ENCODE peak calls at places on chromosomes 1 and 21, in nine cellular contexts. N is NT2/D1; D is tibial nerve; W is iPS DF 6.9; I is fibroblast of lung; P is lower lobe of right lung; V is mesendoderm; J is stomach; Q is CD8-positive, alpha-beta T cell. U is an unnamed sample.
A peak's percentile ranks its signal among the peaks of the same experiment; 100 is the strongest.

GRCh38 chr1:24390924-24391782 is 22.4 kb downstream of the STPG1 start:
- DNase-seq in N (peak; percentile 87), D (peak; percentile 58), W (peak; percentile 50), I (peak; percentile 90), P (peak; percentile 80), V (peak; percentile 79), J (peak; percentile 77), Q (peak; percentile 68), U (peak; percentile 66)

GRCh38 chr1:41515131-41515678 is 30.7 kb upstream of the EDN2 start:
- DNase-seq in N (no peak), D (no peak), W (no peak), I (no peak), P (no peak), V (peak; percentile 45), J (peak; percentile 82), Q (no peak), U (no peak)

GRCh38 chr1:68449901-68450300 is at the start of gene RPE65:
- DNase-seq in N (no peak), D (no peak), W (no peak), I (peak; percentile 43), P (no peak), V (no peak), J (no peak), Q (no peak), U (peak; percentile 62)

GRCh38 chr1:22600071-22600816 is 36.2 kb upstream of the C1QA start:
- DNase-seq in N (no peak), D (no peak), W (no peak), I (no peak), P (no peak), V (no peak), J (no peak), Q (no peak), U (no peak)

GRCh38 chr1:224168859-224169380 is 14.1 kb upstream of the DEGS1 start:
- DNase-seq in N (no peak), D (no peak), W (no peak), I (peak; percentile 95), P (no peak), V (no peak), J (no peak), Q (peak; percentile 13), U (no peak)

GRCh38 chr21:41630249-41630648 is 122.3 kb upstream of the TMPRSS2 start:
- DNase-seq in N (no peak), D (no peak), W (no peak), I (peak; percentile 96), P (no peak), V (no peak), J (no peak), Q (no peak), U (no peak)

GRCh38 chr21:43864313-43864805 is 664 bp upstream of the AGPAT3 start:
- DNase-seq in N (no peak), D (no peak), W (no peak), I (peak; percentile 31), P (peak; percentile 79), V (peak; percentile 34), J (peak; percentile 79), Q (peak; percentile 27), U (peak; percentile 52)

GRCh38 chr1:114153621-114154145 is at the start of gene SYT6:
- DNase-seq in N (no peak), D (no peak), W (no peak), I (no peak), P (no peak), V (peak; percentile 52), J (no peak), Q (peak; percentile 7), U (no peak)

GRCh38 chr1:93906480-93906879 is 2.8 kb downstream of the GCLM start:
- DNase-seq in N (no peak), D (no peak), W (no peak), I (no peak), P (no peak), V (no peak), J (no peak), Q (no peak), U (no peak)
- H3K4me1 ChIP-seq in N (peaks cover 2% of the 10 kb centered on the region), D (peaks cover 9% of the 10 kb centered on the region), W (no peaks in the 10 kb centered on the region), I (peaks cover 3% of the 10 kb centered on the region), P (peaks cover 23% of the 10 kb centered on the region), V (no peaks in the 10 kb centered on the region), J (no peaks in the 10 kb centered on the region), Q (peaks cover 12% of the 10 kb centered on the region), U (peaks cover 6% of the 10 kb centered on the region)

GRCh38 chr1:204600203-204600602 is 84.0 kb downstream of the MDM4 start:
- DNase-seq in N (no peak), D (no peak), W (no peak), I (no peak), P (no peak), V (no peak), J (no peak), Q (no peak), U (no peak)

GRCh38 chr1:204600968-204601367 is 84.6 kb downstream of the LRRN2 start:
- DNase-seq in N (no peak), D (no peak), W (no peak), I (no peak), P (no peak), V (no peak), J (no peak), Q (no peak), U (no peak)

GRCh38 chr1:204605791-204606190 is 79.7 kb downstream of the LRRN2 start:
- DNase-seq in N (no peak), D (no peak), W (no peak), I (no peak), P (no peak), V (no peak), J (no peak), Q (no peak), U (no peak)

GRCh38 chr1:204601979-204602653 is 83.4 kb downstream of the LRRN2 start:
- DNase-seq in N (no peak), D (no peak), W (no peak), I (no peak), P (no peak), V (no peak), J (no peak), Q (no peak), U (no peak)

DNA sequence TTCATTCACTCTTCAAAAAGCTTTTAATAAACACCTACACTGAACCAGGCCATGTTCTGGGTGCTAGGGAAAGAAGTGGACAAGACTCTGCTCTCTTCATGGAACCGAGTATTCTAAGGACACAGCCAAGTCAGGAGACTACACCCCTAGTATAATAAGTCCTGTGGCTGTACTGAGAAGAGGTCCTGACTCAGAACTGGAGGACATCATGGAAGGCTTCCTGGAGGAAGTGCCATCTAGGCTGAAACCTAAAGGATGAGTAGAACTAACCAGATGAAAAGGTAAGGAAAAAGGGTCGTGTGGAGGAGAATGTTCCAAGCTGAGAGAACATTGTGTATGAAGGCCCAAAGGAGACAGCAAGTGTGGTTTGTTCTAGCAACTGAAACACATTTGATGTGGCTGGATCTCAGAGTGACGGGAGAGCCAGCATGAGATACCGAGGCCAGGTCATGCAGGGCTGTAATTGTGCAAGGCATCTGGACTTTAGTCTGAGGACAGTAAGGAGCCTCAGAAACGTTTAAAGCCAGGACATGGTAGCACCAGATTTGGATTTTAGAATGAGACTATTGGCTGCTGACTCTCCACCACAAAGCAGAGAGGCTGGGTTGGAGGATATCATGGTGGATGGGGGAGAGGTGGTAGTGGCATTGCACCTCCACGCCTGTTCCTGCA is 82.5 kb downstream of the LRRN2 start:
- DNase-seq in N (no peak), D (no peak), W (no peak), I (no peak), P (no peak), V (no peak), J (no peak), Q (no peak), U (no peak)
- H3K4me3 ChIP-seq in N (no peak overlapping the region), D (no peak overlapping the region), W (no peak overlapping the region), I (no peak overlapping the region), P (no peak overlapping the region), V (no peak overlapping the region), J (no peak overlapping the region), Q (no peak overlapping the region), U (no peak overlapping the region)

GRCh38 chr1:156623946-156624813 is 5.0 kb downstream of the HAPLN2 start:
- DNase-seq in N (peak; percentile 81), D (no peak), W (no peak), I (peak; percentile 37), P (peak; percentile 53), V (peak; percentile 91), J (peak; percentile 47), Q (peak; percentile 49), U (peak; percentile 84)

GRCh38 chr1:156625436-156626078 is 6.3 kb downstream of the HAPLN2 start:
- DNase-seq in N (no peak), D (peak; percentile 40), W (no peak), I (peak; percentile 46), P (peak; percentile 66), V (peak; percentile 40), J (peak; percentile 61), Q (peak; percentile 80), U (peak; percentile 40)

GRCh38 chr1:156619582-156619955 is 354 bp downstream of the HAPLN2 start:
- DNase-seq in N (no peak), D (no peak), W (no peak), I (no peak), P (no peak), V (no peak), J (no peak), Q (no peak), U (no peak)

GRCh38 chr1:156624814-156625435 is 5.7 kb downstream of the HAPLN2 start:
- DNase-seq in N (no peak), D (no peak), W (no peak), I (no peak), P (no peak), V (no peak), J (no peak), Q (peak; percentile 19), U (no peak)

DNA sequence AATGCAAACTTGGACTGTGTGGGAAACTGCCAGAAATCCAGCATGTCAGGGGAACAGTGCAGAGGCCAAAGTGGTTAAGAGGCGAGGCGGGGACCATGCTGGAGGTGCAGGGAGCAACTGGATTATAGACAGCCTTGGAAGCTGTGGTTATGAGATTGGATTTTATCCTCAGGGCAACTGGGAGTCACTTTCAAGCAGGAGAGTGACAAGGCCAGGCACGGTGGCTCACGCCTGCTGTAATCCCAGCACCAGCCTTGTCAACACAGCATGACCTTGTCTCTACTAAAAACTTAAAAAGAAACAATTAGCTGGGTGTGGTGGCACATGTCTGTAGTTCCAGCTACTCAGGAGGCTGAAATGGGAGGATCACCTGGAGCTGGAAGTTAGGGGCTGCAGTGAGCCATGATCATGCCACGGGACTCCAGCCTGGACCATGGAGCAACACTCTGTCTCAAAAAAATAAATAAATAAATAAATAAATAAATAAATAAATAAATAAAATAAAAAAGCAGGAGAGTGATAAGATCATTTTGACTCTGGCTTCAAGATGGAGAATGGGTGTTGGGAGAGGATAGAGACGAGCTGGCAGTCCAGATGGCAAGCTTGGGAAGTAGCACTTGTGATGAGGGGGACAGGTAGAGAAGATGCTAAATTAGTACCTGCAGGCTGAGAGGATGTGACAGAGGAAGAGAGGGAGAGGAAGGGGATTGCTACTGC is 3.5 kb downstream of the HAPLN2 start:
- DNase-seq in N (no peak), D (no peak), W (no peak), I (no peak), P (no peak), V (no peak), J (no peak), Q (no peak), U (no peak)
- H3K27me3 ChIP-seq in N (peaks cover 65% of the 10 kb centered on the region), D (peaks cover 80% of the 10 kb centered on the region), W (peaks cover 27% of the 10 kb centered on the region), I (peaks cover 62% of the 10 kb centered on the region), P (peaks cover 69% of the 10 kb centered on the region), V (peaks cover 21% of the 10 kb centered on the region), J (peaks cover 21% of the 10 kb centered on the region), Q (peaks cover 33% of the 10 kb centered on the region), U (peaks cover 26% of the 10 kb centered on the region)

GRCh38 chr1:64963466-64963865 is 2.9 kb downstream of the JAK1 start:
- DNase-seq in N (no peak), D (no peak), W (no peak), I (no peak), P (no peak), V (no peak), J (no peak), Q (no peak), U (no peak)

GRCh38 chr1:64960731-64961130 is 5.6 kb downstream of the JAK1 start:
- DNase-seq in N (no peak), D (no peak), W (no peak), I (no peak), P (no peak), V (no peak), J (no peak), Q (no peak), U (no peak)

GRCh38 chr1:64959973-64960372 is 6.4 kb downstream of the JAK1 start:
- DNase-seq in N (no peak), D (no peak), W (no peak), I (no peak), P (no peak), V (no peak), J (no peak), Q (no peak), U (no peak)

GRCh38 chr1:64962447-64962846 is 3.9 kb downstream of the JAK1 start:
- DNase-seq in N (no peak), D (no peak), W (no peak), I (no peak), P (no peak), V (no peak), J (no peak), Q (peak; percentile 42), U (no peak)

GRCh38 chr1:64961923-64962322 is 4.4 kb downstream of the JAK1 start:
- DNase-seq in N (no peak), D (no peak), W (no peak), I (no peak), P (no peak), V (no peak), J (no peak), Q (no peak), U (peak; percentile 35)
- H3K4me1 ChIP-seq in N (no peaks in the 10 kb centered on the region), D (peaks cover 5% of the 10 kb centered on the region), W (peaks cover 4% of the 10 kb centered on the region), I (peaks cover 1% of the 10 kb centered on the region), P (peaks cover 69% of the 10 kb centered on the region), V (peaks cover 3% of the 10 kb centered on the region), J (peaks cover 46% of the 10 kb centered on the region), Q (peaks cover 76% of the 10 kb centered on the region), U (peaks cover 10% of the 10 kb centered on the region)

U was measured in HAP-1.